ENCODE peak calls at places on chromosomes 3 and 15, in seven cellular contexts. I is CD8-positive, alpha-beta memory T cell; J is cardiac muscle cell; A is dorsolateral prefrontal cortex; O is body of pancreas; D is tibial nerve; F is stomach. Z is an unnamed sample.

GRCh38 chr3:29465836-29466235 is 185.0 kb downstream of the RBMS3 start:
- DNase-seq in J (no peak), I (no peak), A (no peak), F (no peak), O (no peak), D (no peak), Z (no peak)

GRCh38 chr3:156352728-156353127 is 202.2 kb downstream of the SSR3 start:
- DNase-seq in I (no peak), D (no peak), O (no peak), A (no peak), F (no peak), J (no peak), Z (no peak)

GRCh38 chr3:129824926-129825541 is 68.5 kb downstream of the TMCC1 start:
- DNase-seq in F (no peak), O (peak), I (peak), A (no peak), D (no peak), J (peak), Z (no peak)

GRCh38 chr3:147417896-147418295 is 8.7 kb downstream of the ZIC1 start:
- DNase-seq in F (no peak), D (no peak), J (no peak), O (no peak), I (no peak), A (no peak), Z (no peak)

GRCh38 chr15:28952666-28953491 is 67.1 kb downstream of the APBA2 start:
- DNase-seq in A (no peak), F (no peak), O (no peak), I (no peak), D (no peak), J (no peak), Z (no peak)

GRCh38 chr15:58541410-58542087 is 109.8 kb downstream of the LIPC start:
- DNase-seq in A (no peak), J (no peak), D (no peak), O (no peak), F (peak), I (no peak), Z (no peak)

GRCh38 chr3:131756405-131756804 is 253.6 kb upstream of the MRPL3 start:
- DNase-seq in D (no peak), A (no peak), O (no peak), I (no peak), J (no peak), F (no peak), Z (no peak)

GRCh38 chr15:38440353-38441129 is 13.4 kb upstream of the FAM98B start:
- DNase-seq in I (peak), A (no peak), J (peak), O (peak), F (peak), D (no peak), Z (peak)

GRCh38 chr3:79973917-79974595 is 206.3 kb upstream of the ROBO1 start:
- DNase-seq in F (no peak), O (no peak), J (no peak), A (no peak), I (no peak), D (no peak), Z (peak)

GRCh38 chr15:89090791-89091666 is 2.8 kb downstream of the ABHD2 start:
- DNase-seq in O (peak), J (peak), D (peak), A (peak), I (no peak), F (peak), Z (no peak)

GRCh38 chr3:133192363-133192945 is 154.3 kb downstream of the TMEM108 start:
- DNase-seq in I (no peak), A (no peak), F (no peak), J (peak), O (no peak), D (no peak), Z (no peak)

GRCh38 chr3:15892311-15892710 is 94.5 kb upstream of the ANKRD28 start:
- DNase-seq in F (no peak), J (no peak), A (no peak), D (no peak), I (no peak), O (no peak), Z (no peak)

GRCh38 chr15:85624241-85624855 is 170.4 kb downstream of the KLHL25 start:
- DNase-seq in I (no peak), D (no peak), O (no peak), J (no peak), F (no peak), A (no peak), Z (no peak)

GRCh38 chr3:135106445-135106844 is 311.4 kb downstream of the EPHB1 start:
- DNase-seq in J (peak), D (no peak), I (no peak), A (no peak), O (peak), F (peak), Z (no peak)

GRCh38 chr3:187737401-187738088 is 7.7 kb downstream of the BCL6 start:
- DNase-seq in F (peak), D (peak), J (peak), O (peak), A (no peak), I (peak), Z (no peak)

GRCh38 chr15:39579487-39580116 is 1.3 kb upstream of the THBS1 start:
- DNase-seq in I (no peak), J (peak), D (peak), F (peak), A (peak), O (peak), Z (peak)

GRCh38 chr3:157785071-157785826 is 282.0 kb upstream of the VEPH1 start:
- DNase-seq in D (no peak), I (no peak), J (no peak), A (no peak), O (peak), F (no peak), Z (peak)

GRCh38 chr15:67413770-67414429 is 107.0 kb upstream of the C15orf61 start:
- DNase-seq in F (no peak), J (no peak), A (no peak), O (no peak), D (no peak), I (no peak), Z (no peak)

GRCh38 chr15:36755341-36755740 is 175.9 kb downstream of the CDIN1 start:
- DNase-seq in O (no peak), F (no peak), D (no peak), A (no peak), J (no peak), I (no peak), Z (peak)

GRCh38 chr3:43378066-43378935 is 92.0 kb downstream of the SNRK start:
- DNase-seq in O (peak), J (peak), F (peak), I (peak), A (no peak), D (no peak), Z (peak)

GRCh38 chr3:18740631-18741583 is 315.8 kb upstream of the SATB1 start:
- DNase-seq in F (no peak), A (no peak), D (no peak), I (peak), O (peak), J (no peak), Z (no peak)

GRCh38 chr3:148642214-148642613 is 55.5 kb upstream of the AGTR1 start:
- DNase-seq in D (no peak), I (no peak), O (no peak), F (no peak), J (no peak), A (no peak), Z (no peak)

GRCh38 chr15:26739791-26740190 is 33.1 kb downstream of the GABRB3 start:
- DNase-seq in F (no peak), O (no peak), I (no peak), D (no peak), J (no peak), A (no peak), Z (no peak)

GRCh38 chr15:62739507-62739906 is 303.0 kb upstream of the TPM1 start:
- DNase-seq in I (no peak), J (no peak), F (no peak), D (no peak), A (no peak), O (no peak), Z (peak)

GRCh38 chr3:170090601-170090981 is 52.8 kb downstream of the GPR160 start:
- DNase-seq in O (no peak), J (no peak), F (no peak), A (no peak), D (no peak), I (no peak), Z (no peak)

GRCh38 chr3:184092199-184092598 is 4.7 kb upstream of the HTR3E start:
- DNase-seq in J (no peak), D (no peak), A (no peak), O (no peak), F (no peak), I (no peak), Z (no peak)

GRCh38 chr15:69337133-69337532 is 38.4 kb downstream of the PAQR5 start:
- DNase-seq in J (no peak), O (no peak), A (no peak), D (no peak), I (no peak), F (no peak), Z (no peak)

GRCh38 chr3:188323067-188323842 is 169.3 kb downstream of the LPP start:
- DNase-seq in J (no peak), D (no peak), F (no peak), O (no peak), A (no peak), I (no peak), Z (no peak)

GRCh38 chr3:16455001-16455400 is 58.5 kb downstream of the RFTN1 start:
- DNase-seq in O (no peak), D (peak), I (no peak), J (no peak), A (no peak), F (no peak), Z (no peak)

GRCh38 chr15:38076806-38077205 is 142.4 kb downstream of the TMCO5A start:
- DNase-seq in D (peak), A (no peak), F (no peak), J (no peak), I (no peak), O (no peak), Z (no peak)

GRCh38 chr3:65231544-65231943 is 543.7 kb upstream of the ADAMTS9 start:
- DNase-seq in D (no peak), F (no peak), J (no peak), O (no peak), I (no peak), A (no peak), Z (no peak)

GRCh38 chr3:102090646-102091045 is 241.3 kb downstream of the NFKBIZ start:
- DNase-seq in O (no peak), J (no peak), A (no peak), I (no peak), D (no peak), F (no peak), Z (no peak)

GRCh38 chr15:75204340-75205063 is 2.8 kb downstream of the C15orf39 start:
- DNase-seq in D (peak), O (peak), J (peak), I (peak), A (peak), F (peak), Z (peak)
- H3K27ac ChIP-seq in D (peak), O (no peak), J (no peak), I (no peak), A (no peak), F (peak), Z (peak)

GRCh38 chr15:92656089-92656488 is 514 bp upstream of the FAM174B start:
- DNase-seq in A (no peak), O (no peak), I (no peak), J (no peak), F (no peak), D (no peak), Z (no peak)
- H3K27ac ChIP-seq in A (no peak), O (peak), I (no peak), J (no peak), F (peak), D (no peak), Z (no peak)

GRCh38 chr15:93180656-93181055 is 91.6 kb upstream of the RGMA start:
- DNase-seq in O (no peak), I (no peak), D (no peak), F (no peak), A (no peak), J (peak), Z (no peak)

GRCh38 chr15:93180128-93180527 is 91.1 kb upstream of the RGMA start:
- DNase-seq in O (no peak), I (no peak), J (no peak), A (no peak), F (no peak), D (no peak), Z (no peak)

GRCh38 chr15:93179704-93180103 is 90.7 kb upstream of the RGMA start:
- DNase-seq in O (no peak), D (no peak), I (no peak), F (no peak), A (no peak), J (peak), Z (no peak)

GRCh38 chr15:93179072-93179471 is 90.1 kb upstream of the RGMA start:
- DNase-seq in A (no peak), I (no peak), F (peak), J (peak), O (peak), D (peak), Z (no peak)

GRCh38 chr15:93182806-93183205 is 93.8 kb upstream of the RGMA start:
- DNase-seq in J (no peak), I (no peak), F (no peak), O (no peak), A (no peak), D (no peak), Z (no peak)
- H3K27ac ChIP-seq in J (no peak), I (no peak), F (no peak), O (no peak), A (no peak), D (no peak), Z (no peak)

GRCh38 chr3:58189691-58190090 is 21.1 kb downstream of the DNASE1L3 start:
- DNase-seq in F (no peak), A (no peak), J (no peak), O (no peak), I (no peak), D (no peak), Z (no peak)

GRCh38 chr3:58188173-58188564 is 22.6 kb downstream of the DNASE1L3 start:
- DNase-seq in D (no peak), I (no peak), O (no peak), J (no peak), A (no peak), F (no peak), Z (peak)

GRCh38 chr3:58190882-58191281 is 19.9 kb downstream of the DNASE1L3 start:
- DNase-seq in O (no peak), J (no peak), I (no peak), D (no peak), F (no peak), A (no peak), Z (no peak)

GRCh38 chr3:58190291-58190690 is 20.5 kb downstream of the DNASE1L3 start:
- DNase-seq in A (no peak), D (no peak), O (no peak), J (no peak), F (no peak), I (no peak), Z (no peak)

GRCh38 chr3:58188921-58189451 is 21.8 kb downstream of the DNASE1L3 start:
- DNase-seq in A (no peak), I (no peak), D (no peak), O (no peak), J (peak), F (no peak), Z (no peak)
- H3K27ac ChIP-seq in A (no peak), I (no peak), D (no peak), O (no peak), J (no peak), F (no peak), Z (no peak)

Z was measured in epithelial cell of prostate.